ENCODE peak calls at places on chromosomes 16 and 17, in six cellular contexts. One of them, this sample, is unnamed.

GRCh38 chr16:20844588-20844987 is 38.3 kb downstream of the REXO5 start:
- DNase-seq in AML-193: peak
- DNase-seq in left cardiac atrium: no peak
- DNase-seq in effector memory CD4-positive, alpha-beta T cell: no peak
- DNase-seq in nephron progenitor cell: no peak
- DNase-seq in central memory CD4-positive, alpha-beta T cell: peak
- DNase-seq in this sample: no peak

GRCh38 chr16:86833136-86833535 is 254.8 kb downstream of the FOXL1 start:
- DNase-seq in AML-193: no peak
- DNase-seq in left cardiac atrium: no peak
- DNase-seq in effector memory CD4-positive, alpha-beta T cell: no peak
- DNase-seq in nephron progenitor cell: no peak
- DNase-seq in central memory CD4-positive, alpha-beta T cell: no peak
- DNase-seq in this sample: no peak

GRCh38 chr16:23877107-23878070 is 41.6 kb downstream of the PRKCB start:
- DNase-seq in AML-193: no peak
- DNase-seq in left cardiac atrium: no peak
- DNase-seq in effector memory CD4-positive, alpha-beta T cell: no peak
- DNase-seq in nephron progenitor cell: no peak
- DNase-seq in central memory CD4-positive, alpha-beta T cell: peak
- DNase-seq in this sample: no peak

GRCh38 chr16:83338138-83338537 is 469.6 kb upstream of the HSBP1 start:
- DNase-seq in AML-193: no peak
- DNase-seq in left cardiac atrium: no peak
- DNase-seq in effector memory CD4-positive, alpha-beta T cell: no peak
- DNase-seq in nephron progenitor cell: no peak
- DNase-seq in central memory CD4-positive, alpha-beta T cell: no peak
- DNase-seq in this sample: no peak

GRCh38 chr17:20852541-20853370 is 190.1 kb downstream of the USP22 start:
- DNase-seq in AML-193: no peak
- DNase-seq in left cardiac atrium: peak
- DNase-seq in effector memory CD4-positive, alpha-beta T cell: no peak
- DNase-seq in nephron progenitor cell: peak
- DNase-seq in central memory CD4-positive, alpha-beta T cell: no peak
- DNase-seq in this sample: peak

GRCh38 chr17:15377608-15378007 is 36.2 kb upstream of the TEKT3 start:
- DNase-seq in AML-193: no peak
- DNase-seq in left cardiac atrium: no peak
- DNase-seq in effector memory CD4-positive, alpha-beta T cell: no peak
- DNase-seq in nephron progenitor cell: peak
- DNase-seq in central memory CD4-positive, alpha-beta T cell: no peak
- DNase-seq in this sample: peak

GRCh38 chr16:31265329-31266245 is 5.8 kb downstream of the ITGAM start:
- DNase-seq in AML-193: no peak
- DNase-seq in left cardiac atrium: no peak
- DNase-seq in effector memory CD4-positive, alpha-beta T cell: peak
- DNase-seq in nephron progenitor cell: no peak
- DNase-seq in central memory CD4-positive, alpha-beta T cell: peak
- DNase-seq in this sample: no peak

GRCh38 chr16:28531777-28532744 is 6.7 kb downstream of the NUPR1 start:
- DNase-seq in AML-193: no peak
- DNase-seq in left cardiac atrium: peak
- DNase-seq in effector memory CD4-positive, alpha-beta T cell: no peak
- DNase-seq in nephron progenitor cell: peak
- DNase-seq in central memory CD4-positive, alpha-beta T cell: no peak
- DNase-seq in this sample: no peak

GRCh38 chr17:61461967-61462733 is 9.9 kb downstream of the TBX4 start:
- DNase-seq in AML-193: no peak
- DNase-seq in left cardiac atrium: no peak
- DNase-seq in effector memory CD4-positive, alpha-beta T cell: no peak
- DNase-seq in nephron progenitor cell: peak
- DNase-seq in central memory CD4-positive, alpha-beta T cell: no peak
- DNase-seq in this sample: no peak

GRCh38 chr16:88428156-88428555 is 24.9 kb upstream of the ZFPM1 start:
- DNase-seq in AML-193: no peak
- DNase-seq in left cardiac atrium: no peak
- DNase-seq in effector memory CD4-positive, alpha-beta T cell: no peak
- DNase-seq in nephron progenitor cell: no peak
- DNase-seq in central memory CD4-positive, alpha-beta T cell: no peak
- DNase-seq in this sample: no peak

GRCh38 chr17:55737976-55738501 is 12.8 kb upstream of the PCTP start:
- DNase-seq in AML-193: no peak
- DNase-seq in left cardiac atrium: no peak
- DNase-seq in effector memory CD4-positive, alpha-beta T cell: no peak
- DNase-seq in nephron progenitor cell: no peak
- DNase-seq in central memory CD4-positive, alpha-beta T cell: no peak
- DNase-seq in this sample: no peak

GRCh38 chr16:5605404-5605803 is 507.8 kb upstream of the EEF2KMT start:
- DNase-seq in AML-193: no peak
- DNase-seq in left cardiac atrium: no peak
- DNase-seq in effector memory CD4-positive, alpha-beta T cell: no peak
- DNase-seq in nephron progenitor cell: no peak
- DNase-seq in central memory CD4-positive, alpha-beta T cell: no peak
- DNase-seq in this sample: no peak

GRCh38 chr17:19250421-19251141 is 13.4 kb downstream of the EPN2 start:
- DNase-seq in AML-193: no peak
- DNase-seq in left cardiac atrium: peak
- DNase-seq in effector memory CD4-positive, alpha-beta T cell: no peak
- DNase-seq in nephron progenitor cell: no peak
- DNase-seq in central memory CD4-positive, alpha-beta T cell: no peak
- DNase-seq in this sample: no peak

GRCh38 chr17:27818311-27819170 is 18.2 kb upstream of the NOS2 start:
- DNase-seq in AML-193: no peak
- DNase-seq in left cardiac atrium: peak
- DNase-seq in effector memory CD4-positive, alpha-beta T cell: no peak
- DNase-seq in nephron progenitor cell: no peak
- DNase-seq in central memory CD4-positive, alpha-beta T cell: no peak
- DNase-seq in this sample: no peak

GRCh38 chr16:53334581-53334980 is 99.7 kb upstream of the RBL2 start:
- DNase-seq in AML-193: no peak
- DNase-seq in left cardiac atrium: no peak
- DNase-seq in effector memory CD4-positive, alpha-beta T cell: no peak
- DNase-seq in nephron progenitor cell: no peak
- DNase-seq in central memory CD4-positive, alpha-beta T cell: no peak
- DNase-seq in this sample: no peak